ENCODE peak calls at places on chromosomes 4 and X, in eight cellular contexts. S is dorsolateral prefrontal cortex, O is Peyer's patch, V is pancreas, J is keratinocyte, W is IMR-90, K is mammary epithelial cell, L is MM.1S. C is an unnamed sample.

GRCh38 chr4:57850141-57850540 is 740.0 kb upstream of the IGFBP7 start:
- DNase-seq in S (no peak), O (no peak), V (no peak), J (no peak), W (no peak), K (no peak), L (no peak), C (no peak)

GRCh38 chrX:107014927-107015326 is 14.9 kb upstream of the MORC4 start:
- DNase-seq in S (no peak), O (no peak), V (no peak), J (no peak), W (no peak), K (no peak), L (no peak), C (no peak)

GRCh38 chrX:119389214-119389613 is 9.9 kb upstream of the SLC25A43 start:
- DNase-seq in S (no peak), O (no peak), V (no peak), J (no peak), W (no peak), K (no peak), L (no peak), C (no peak)

GRCh38 chr4:147730333-147730732 is 1.6 kb upstream of the ARHGAP10 start:
- DNase-seq in S (no peak), O (no peak), V (no peak), J (no peak), W (no peak), K (no peak), L (peak; percentile 11), C (no peak)

GRCh38 chr4:165874072-165874798 is 1.2 kb downstream of the TLL1 start:
- DNase-seq in S (peak; percentile 41), O (no peak), V (peak; percentile 61), J (no peak), W (no peak), K (peak; percentile 50), L (no peak), C (no peak)

GRCh38 chrX:119853449-119853848 is 686 bp upstream of the UPF3B start:
- DNase-seq in S (no peak), O (no peak), V (no peak), J (no peak), W (no peak), K (no peak), L (no peak), C (no peak)

GRCh38 chr4:148926861-148927260 is 484.6 kb upstream of the NR3C2 start:
- DNase-seq in S (no peak), O (no peak), V (peak; percentile 55), J (no peak), W (peak; percentile 73), K (peak; percentile 8), L (no peak), C (no peak)

GRCh38 chr4:2291705-2292651 is 30.1 kb upstream of the MXD4 start:
- DNase-seq in S (no peak), O (no peak), V (no peak), J (no peak), W (no peak), K (no peak), L (no peak), C (no peak)

GRCh38 chr4:162116085-162116784 is 47.6 kb downstream of the FSTL5 start:
- DNase-seq in S (no peak), O (no peak), V (no peak), J (no peak), W (no peak), K (no peak), L (no peak), C (no peak)

GRCh38 chr4:151538963-151539362 is 130.0 kb downstream of the FHIP1A start:
- DNase-seq in S (no peak), O (no peak), V (no peak), J (no peak), W (no peak), K (no peak), L (peak; percentile 14), C (no peak)

GRCh38 chr4:1793496-1793840 is 375 bp downstream of the FGFR3 start:
- DNase-seq in S (no peak), O (no peak), V (peak; percentile 78), J (no peak), W (no peak), K (no peak), L (peak; percentile 15), C (no peak)

GRCh38 chr4:14188214-14188613 is 560.7 kb upstream of the BOD1L1 start:
- DNase-seq in S (no peak), O (no peak), V (no peak), J (no peak), W (no peak), K (no peak), L (no peak), C (no peak)

GRCh38 chr4:151564321-151564720 is 155.3 kb downstream of the FHIP1A start:
- DNase-seq in S (no peak), O (no peak), V (no peak), J (no peak), W (no peak), K (no peak), L (no peak), C (no peak)

GRCh38 chr4:100421356-100421978 is 96.4 kb downstream of the EMCN start:
- DNase-seq in S (no peak), O (no peak), V (no peak), J (no peak), W (peak; percentile 31), K (peak; percentile 30), L (peak; percentile 26), C (no peak)

GRCh38 chr4:26015133-26015651 is 101.2 kb downstream of the SMIM20 start:
- DNase-seq in S (no peak), O (no peak), V (no peak), J (no peak), W (peak; percentile 97), K (no peak), L (no peak), C (no peak)

GRCh38 chrX:111812889-111813563 is 63.0 kb upstream of the TRPC5OS start:
- DNase-seq in S (no peak), O (no peak), V (no peak), J (no peak), W (no peak), K (no peak), L (no peak), C (no peak)

GRCh38 chr4:53601251-53601764 is 10.0 kb upstream of the LNX1 start:
- DNase-seq in S (no peak), O (no peak), V (peak; percentile 65), J (no peak), W (no peak), K (no peak), L (peak; percentile 6), C (no peak)

GRCh38 chr4:142656178-142656577 is 189.9 kb downstream of the INPP4B start:
- DNase-seq in S (no peak), O (no peak), V (no peak), J (no peak), W (no peak), K (peak; percentile 48), L (no peak), C (peak; percentile 15)

GRCh38 chr4:118373614-118374255 is 20.9 kb upstream of the PRSS12 start:
- DNase-seq in S (no peak), O (no peak), V (no peak), J (no peak), W (peak; percentile 86), K (no peak), L (peak; percentile 78), C (no peak)

GRCh38 chr4:17688011-17688441 is 73.6 kb downstream of the MED28 start:
- DNase-seq in S (no peak), O (no peak), V (no peak), J (no peak), W (no peak), K (peak; percentile 83), L (no peak), C (no peak)

GRCh38 chr4:2652415-2653155 is 103.6 kb downstream of the TNIP2 start:
- DNase-seq in S (no peak), O (no peak), V (no peak), J (no peak), W (no peak), K (no peak), L (no peak), C (no peak)

DNA sequence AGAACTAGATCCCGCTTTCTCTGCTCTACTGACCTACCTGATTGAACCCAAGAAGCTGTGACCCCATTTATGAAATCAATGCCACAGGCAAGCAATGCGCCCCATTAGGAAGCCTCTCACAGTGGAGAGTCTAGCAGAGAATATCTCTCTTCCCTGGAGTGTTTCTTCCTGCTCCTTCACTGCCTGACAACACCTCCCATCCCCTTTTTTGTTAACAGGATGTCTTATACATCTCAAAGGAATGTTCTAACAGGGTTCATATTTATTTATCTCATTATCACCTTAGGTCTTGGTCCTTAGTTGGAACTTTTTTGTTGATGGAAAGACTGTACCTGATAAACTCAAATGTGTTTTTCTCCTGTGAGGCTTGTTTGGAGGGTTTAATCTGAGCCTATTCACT is 35.5 kb downstream of the SLIT2 start:
- DNase-seq in S (no peak), O (no peak), V (no peak), J (no peak), W (no peak), K (no peak), L (no peak), C (no peak)
- H3K27ac ChIP-seq in S (no peak overlapping the region), O (no peak overlapping the region), V (no peak overlapping the region), J (peak overlapping the region; percentile 92), W (no peak overlapping the region), K (peak overlapping the region; percentile 8), L (no peak overlapping the region), C (no peak overlapping the region)

GRCh38 chrX:134181261-134181660 is 55.7 kb upstream of the CCDC160 start:
- DNase-seq in S (no peak), O (no peak), V (no peak), J (no peak), W (no peak), K (no peak), L (no peak), C (no peak)
- H3K4me3 ChIP-seq in S (no peak overlapping the region), O (no peak overlapping the region), V (no peak overlapping the region), J (no peak overlapping the region), W (no peak overlapping the region), K (no peak overlapping the region), L (no peak overlapping the region), C (no peak overlapping the region)

GRCh38 chrX:133254666-133255065 is 36.5 kb upstream of the TFDP3 start:
- DNase-seq in S (no peak), O (no peak), V (no peak), J (no peak), W (peak; percentile 41), K (peak; percentile 34), L (no peak), C (no peak)

GRCh38 chrX:133249659-133250058 is 31.5 kb upstream of the TFDP3 start:
- DNase-seq in S (no peak), O (no peak), V (no peak), J (no peak), W (no peak), K (no peak), L (peak; percentile 20), C (no peak)

GRCh38 chrX:133246921-133247320 is 28.8 kb upstream of the TFDP3 start:
- DNase-seq in S (no peak), O (no peak), V (no peak), J (no peak), W (no peak), K (no peak), L (no peak), C (no peak)

GRCh38 chrX:133248177-133248576 is 30.0 kb upstream of the TFDP3 start:
- DNase-seq in S (no peak), O (no peak), V (no peak), J (no peak), W (no peak), K (no peak), L (no peak), C (no peak)

GRCh38 chrX:133250184-133251080 is 32.3 kb upstream of the TFDP3 start:
- DNase-seq in S (no peak), O (no peak), V (no peak), J (no peak), W (no peak), K (no peak), L (no peak), C (no peak)
- H3K27ac ChIP-seq in S (no peak overlapping the region), O (no peak overlapping the region), V (no peak overlapping the region), J (no peak overlapping the region), W (no peak overlapping the region), K (no peak overlapping the region), L (no peak overlapping the region), C (no peak overlapping the region)

GRCh38 chr4:55175779-55176231 is 50.4 kb upstream of the KDR start:
- DNase-seq in S (no peak), O (no peak), V (no peak), J (no peak), W (peak; percentile 72), K (no peak), L (no peak), C (no peak)
- H3K4me3 ChIP-seq in S (no peak overlapping the region), O (no peak overlapping the region), V (no peak overlapping the region), J (no peak overlapping the region), W (no peak overlapping the region), K (no peak overlapping the region), L (no peak overlapping the region), C (no peak overlapping the region)